ENCODE peak calls at places on chromosomes 3 and 15, in ten cellular contexts. X is NCI-H1092; F is GM10248; R is omental fat pad; Z is kidney glomerular epithelial cell; M is GM12891; E is AG20443; U is activated T-cell treated with anti-CD3 and anti-CD28 coated beads, Interleukin-2, amount 50 U/mL, for 1 hour; H is neuronal stem cell; L is progenitor cell of endocrine pancreas. O is an unnamed sample.

GRCh38 chr15:90884719-90885431 is 571 bp downstream of the FES start:
- DNase-seq in X (no peak), F (no peak), R (no peak), Z (no peak), M (no peak), E (no peak), U (no peak), H (no peak), L (no peak), O (no peak)

GRCh38 chr15:74821091-74821789 is 5.2 kb upstream of the CPLX3 start:
- DNase-seq in X (no peak), F (peak), R (no peak), Z (no peak), M (peak), E (no peak), U (no peak), H (no peak), L (no peak), O (peak)

GRCh38 chr3:152047465-152047864 is 174.0 kb downstream of the SUCNR1 start:
- DNase-seq in X (no peak), F (no peak), R (no peak), Z (no peak), M (no peak), E (peak), U (no peak), H (no peak), L (no peak), O (no peak)

GRCh38 chr3:152968388-152969024 is 133.6 kb downstream of the P2RY1 start:
- DNase-seq in X (no peak), F (no peak), R (no peak), Z (no peak), M (no peak), E (peak), U (no peak), H (no peak), L (no peak), O (no peak)

GRCh38 chr15:71729319-71729718 is 81.0 kb upstream of the NR2E3 start:
- DNase-seq in X (no peak), F (no peak), R (no peak), Z (no peak), M (no peak), E (no peak), U (no peak), H (no peak), L (no peak), O (no peak)

GRCh38 chr3:111763968-111764367 is 95.1 kb upstream of the PHLDB2 start:
- DNase-seq in X (no peak), F (no peak), R (no peak), Z (peak), M (no peak), E (peak), U (no peak), H (no peak), L (no peak), O (no peak)

GRCh38 chr15:52505141-52505540 is 23.5 kb downstream of the MYO5A start:
- DNase-seq in X (no peak), F (no peak), R (no peak), Z (no peak), M (no peak), E (no peak), U (no peak), H (no peak), L (no peak), O (no peak)

GRCh38 chr3:111851511-111851954 is 7.5 kb upstream of the PHLDB2 start:
- DNase-seq in X (no peak), F (no peak), R (no peak), Z (no peak), M (no peak), E (peak), U (no peak), H (no peak), L (no peak), O (no peak)

GRCh38 chr3:164155386-164155785 is 922.9 kb downstream of the SI start:
- DNase-seq in X (no peak), F (no peak), R (no peak), Z (no peak), M (no peak), E (no peak), U (no peak), H (no peak), L (no peak), O (no peak)

GRCh38 chr3:176814252-176814651 is 383.0 kb downstream of the TBL1XR1 start:
- DNase-seq in X (no peak), F (peak), R (no peak), Z (peak), M (peak), E (peak), U (no peak), H (peak), L (peak), O (peak)

GRCh38 chr15:38378162-38378560 is 75.8 kb upstream of the FAM98B start:
- DNase-seq in X (no peak), F (no peak), R (peak), Z (no peak), M (no peak), E (peak), U (no peak), H (no peak), L (no peak), O (no peak)

GRCh38 chr3:196712514-196713413 is 587 bp downstream of the PIGX start:
- DNase-seq in X (peak), F (no peak), R (peak), Z (peak), M (no peak), E (peak), U (no peak), H (no peak), L (no peak), O (no peak)

GRCh38 chr3:42031808-42032475 is 59.2 kb upstream of the TRAK1 start:
- DNase-seq in X (no peak), F (no peak), R (no peak), Z (peak), M (no peak), E (peak), U (no peak), H (no peak), L (no peak), O (no peak)

GRCh38 chr15:65082303-65082958 is 5.9 kb downstream of the KBTBD13 start:
- DNase-seq in X (no peak), F (no peak), R (no peak), Z (no peak), M (no peak), E (no peak), U (no peak), H (no peak), L (no peak), O (no peak)

GRCh38 chr3:166697495-166697894 is 682.6 kb downstream of the ZBBX start:
- DNase-seq in X (no peak), F (no peak), R (no peak), Z (no peak), M (no peak), E (no peak), U (no peak), H (no peak), L (no peak), O (no peak)

GRCh38 chr3:48743773-48744172 is 26.8 kb upstream of the IP6K2 start:
- DNase-seq in X (no peak), F (no peak), R (no peak), Z (no peak), M (no peak), E (no peak), U (no peak), H (no peak), L (no peak), O (no peak)

GRCh38 chr15:77633134-77633912 is 611 bp upstream of the LINGO1 start:
- DNase-seq in X (peak), F (peak), R (peak), Z (peak), M (peak), E (peak), U (peak), H (peak), L (peak), O (peak)

GRCh38 chr15:68843425-68844311 is 23.0 kb upstream of the ANP32A start:
- DNase-seq in X (no peak), F (peak), R (no peak), Z (no peak), M (no peak), E (peak), U (peak), H (peak), L (no peak), O (peak)

GRCh38 chr3:75140904-75141615 is 523.1 kb upstream of the FRG2C start:
- DNase-seq in X (no peak), F (no peak), R (no peak), Z (no peak), M (no peak), E (no peak), U (no peak), H (no peak), L (no peak), O (no peak)

GRCh38 chr3:8482960-8483665 is 18.5 kb upstream of the LMCD1 start:
- DNase-seq in X (peak), F (no peak), R (no peak), Z (peak), M (no peak), E (peak), U (no peak), H (no peak), L (no peak), O (no peak)

GRCh38 chr15:64356443-64357040 is 569 bp upstream of the CSNK1G1 start:
- DNase-seq in X (peak), F (peak), R (no peak), Z (peak), M (no peak), E (peak), U (no peak), H (peak), L (no peak), O (no peak)

GRCh38 chr15:78563092-78563491 is 2.2 kb upstream of the CHRNA5 start:
- DNase-seq in X (no peak), F (no peak), R (no peak), Z (no peak), M (no peak), E (no peak), U (no peak), H (no peak), L (no peak), O (no peak)

GRCh38 chr3:149090907-149091306 is 4.6 kb upstream of the HLTF start:
- DNase-seq in X (no peak), F (peak), R (no peak), Z (no peak), M (no peak), E (no peak), U (no peak), H (no peak), L (no peak), O (peak)

GRCh38 chr3:193791041-193792032 is 198.3 kb downstream of the OPA1 start:
- DNase-seq in X (no peak), F (no peak), R (no peak), Z (no peak), M (no peak), E (no peak), U (no peak), H (no peak), L (no peak), O (no peak)

GRCh38 chr3:172040976-172041963 is 1.9 kb downstream of the FNDC3B start:
- DNase-seq in X (no peak), F (no peak), R (no peak), Z (peak), M (no peak), E (peak), U (no peak), H (no peak), L (no peak), O (no peak)

O was measured in GM13976.